ENCODE peak calls at places on chromosomes 4 and X, in ten cellular contexts. B is fibroblast of pulmonary artery; T is myocyte; S is B cell; W is spleen; J is activated CD4-positive, alpha-beta T cell treated with anti-CD3 and anti-CD28 coated beads for 24 hours; G is activated CD8-positive, alpha-beta memory T cell treated with anti-CD3 and anti-CD28 coated beads for 4 hours; Z is stimulated activated CD4-positive, alpha-beta T cell treated with anti-CD3 and anti-CD28 coated beads, Interleukin-12 subunit alpha, Interleukin-12 subunit beta, amount 100 ng/mL, for 48 hours; K is cortex of kidney; Q is NCI-H460. H is an unnamed sample.
A peak's percentile ranks its signal among the peaks of the same experiment; 100 is the strongest.

GRCh38 chr4:36758779-36759178 is 477.4 kb downstream of the DTHD1 start:
- DNase-seq in Z (no peak), Q (peak; percentile 80), J (no peak), S (no peak), B (no peak), T (no peak), G (no peak), W (no peak), K (no peak), H (peak; percentile 27)

GRCh38 chr4:99655315-99656081 is 2.1 kb downstream of the C4orf54 start:
- DNase-seq in Q (peak; percentile 20), B (peak; percentile 18), S (no peak), Z (no peak), K (no peak), G (no peak), J (no peak), T (peak; percentile 82), W (no peak), H (no peak)

GRCh38 chr4:149708513-149709175 is 107.0 kb downstream of the IQCM start:
- DNase-seq in W (no peak), K (no peak), S (no peak), G (no peak), J (no peak), T (no peak), Z (no peak), B (peak; percentile 8), Q (no peak), H (no peak)

GRCh38 chr4:119517361-119518229 is 111.0 kb downstream of the PDE5A start:
- DNase-seq in Z (no peak), T (no peak), K (no peak), G (no peak), J (no peak), S (no peak), W (no peak), B (peak; percentile 61), Q (no peak), H (no peak)

GRCh38 chrX:13463608-13464007 is 105.8 kb upstream of the EGFL6 start:
- DNase-seq in Q (no peak), G (no peak), W (no peak), K (no peak), B (peak; percentile 90), T (peak; percentile 89), S (no peak), J (no peak), Z (no peak), H (no peak)

GRCh38 chr4:158801066-158801465 is 32.2 kb downstream of the FNIP2 start:
- DNase-seq in Q (no peak), B (no peak), G (no peak), T (no peak), S (no peak), K (no peak), W (no peak), J (no peak), Z (no peak), H (no peak)

GRCh38 chr4:43132010-43132582 is 239.6 kb downstream of the GRXCR1 start:
- DNase-seq in Q (peak; percentile 40), B (peak; percentile 81), W (peak; percentile 76), G (no peak), K (no peak), Z (peak; percentile 9), S (peak; percentile 66), J (peak; percentile 3), T (peak; percentile 72), H (no peak)

GRCh38 chrX:12977761-12978204 is 2.9 kb downstream of the TMSB4X start:
- DNase-seq in S (no peak), W (no peak), B (no peak), T (peak; percentile 31), Q (no peak), K (no peak), Z (no peak), J (no peak), G (no peak), H (no peak)

GRCh38 chr4:109429545-109429944 is 4.1 kb upstream of the SEC24B start:
- DNase-seq in Z (no peak), J (no peak), W (no peak), Q (no peak), G (no peak), K (no peak), B (peak; percentile 75), T (no peak), S (no peak), H (no peak)

GRCh38 chr4:145230726-145231125 is 50.3 kb upstream of the OTUD4 start:
- DNase-seq in B (peak; percentile 76), W (no peak), K (no peak), T (peak; percentile 24), Q (no peak), S (no peak), J (no peak), Z (no peak), G (no peak), H (no peak)

GRCh38 chr4:137181293-137181899 is 350.9 kb downstream of the PCDH18 start:
- DNase-seq in T (no peak), S (no peak), K (no peak), W (no peak), J (no peak), G (no peak), B (no peak), Z (no peak), Q (no peak), H (no peak)

GRCh38 chr4:17018013-17018412 is 119.6 kb upstream of the LDB2 start:
- DNase-seq in J (no peak), Z (no peak), K (no peak), G (no peak), B (peak; percentile 61), S (no peak), T (no peak), W (no peak), Q (no peak), H (no peak)

GRCh38 chr4:184408021-184408710 is 66.2 kb downstream of the IRF2 start:
- DNase-seq in K (no peak), J (no peak), G (no peak), S (no peak), Z (no peak), W (no peak), Q (no peak), B (peak; percentile 69), T (peak; percentile 45), H (no peak)

GRCh38 chr4:105343523-105343931 is 130.3 kb downstream of the PPA2 start:
- DNase-seq in T (no peak), Q (no peak), J (no peak), G (no peak), Z (no peak), W (no peak), B (peak; percentile 3), K (no peak), S (no peak), H (no peak)

GRCh38 chr4:55866973-55867574 is 13.6 kb downstream of the EXOC1 start:
- DNase-seq in T (peak; percentile 66), B (peak; percentile 76), J (no peak), S (peak; percentile 55), Q (peak; percentile 63), Z (no peak), K (no peak), W (no peak), G (no peak), H (no peak)

GRCh38 chr4:4182835-4183568 is 43.7 kb downstream of the OTOP1 start:
- DNase-seq in T (peak; percentile 28), J (no peak), G (no peak), B (peak; percentile 15), Z (no peak), S (peak; percentile 14), K (no peak), W (no peak), Q (no peak), H (peak; percentile 41)

GRCh38 chrX:114841051-114841450 is 176.4 kb downstream of the IL13RA2 start:
- DNase-seq in Q (no peak), T (no peak), G (no peak), J (no peak), W (no peak), Z (no peak), S (no peak), K (no peak), B (no peak), H (no peak)

GRCh38 chrX:46589977-46590723 is 16.6 kb downstream of the CHST7 start:
- DNase-seq in W (no peak), T (peak; percentile 67), K (no peak), Q (no peak), Z (no peak), S (no peak), J (no peak), B (peak; percentile 84), G (no peak), H (no peak)

GRCh38 chr4:187354740-187355139 is 631.1 kb upstream of the FAT1 start:
- DNase-seq in K (no peak), J (no peak), T (no peak), S (no peak), G (no peak), Z (no peak), Q (no peak), W (no peak), B (no peak), H (no peak)

GRCh38 chr4:150232029-150232428 is 153.8 kb downstream of the DCLK2 start:
- DNase-seq in J (no peak), K (no peak), Z (no peak), S (no peak), W (no peak), G (no peak), B (no peak), T (no peak), Q (peak; percentile 59), H (no peak)

GRCh38 chrX:40152706-40153334 is 55.1 kb upstream of the BCOR start:
- DNase-seq in S (peak; percentile 32), T (peak; percentile 63), K (peak; percentile 4), B (no peak), G (no peak), Z (no peak), W (peak; percentile 86), J (no peak), Q (no peak), H (no peak)

GRCh38 chr4:147933316-147933715 is 201.4 kb downstream of the ARHGAP10 start:
- DNase-seq in Z (no peak), W (no peak), B (no peak), Q (no peak), K (no peak), J (no peak), T (peak; percentile 18), G (no peak), S (no peak), H (no peak)

GRCh38 chrX:119218198-119218597 is 17.9 kb upstream of the PGRMC1 start:
- DNase-seq in G (no peak), W (no peak), T (peak; percentile 18), Q (no peak), Z (no peak), B (peak; percentile 33), K (no peak), S (no peak), J (no peak), H (no peak)

GRCh38 chr4:38013461-38014366 is 53.5 kb downstream of the PTTG2 start:
- DNase-seq in Z (no peak), B (peak; percentile 42), K (no peak), S (no peak), W (no peak), Q (no peak), J (no peak), T (peak; percentile 84), G (no peak), H (no peak)

GRCh38 chr4:124943145-124943889 is 230.8 kb upstream of the ANKRD50 start:
- DNase-seq in J (no peak), T (no peak), Q (peak; percentile 48), S (no peak), B (peak; percentile 88), Z (no peak), G (no peak), W (no peak), K (no peak), H (no peak)

GRCh38 chrX:153450949-153451277 is 5.1 kb upstream of the TREX2 start:
- DNase-seq in Q (no peak), Z (no peak), G (no peak), K (no peak), W (no peak), S (no peak), T (no peak), J (no peak), B (no peak), H (no peak)

GRCh38 chr4:138401330-138401729 is 159.2 kb upstream of the SLC7A11 start:
- DNase-seq in T (peak; percentile 23), B (no peak), J (no peak), S (no peak), Z (no peak), W (no peak), K (no peak), G (no peak), Q (no peak), H (no peak)

GRCh38 chrX:63434206-63434605 is 83.1 kb upstream of the SPIN4 start:
- DNase-seq in K (no peak), G (no peak), S (no peak), J (no peak), Z (no peak), B (no peak), T (no peak), Q (no peak), W (no peak), H (no peak)